ENCODE peak calls at places on chromosome 20, in nine cellular contexts. One of them, this sample, is unnamed.
A peak's percentile ranks its signal among the peaks of the same experiment; 100 is the strongest.

GRCh38 chr20:7090753-7091310 is 323.3 kb downstream of the BMP2 start:
- DNase-seq in GM06990: no peak
- DNase-seq in psoas muscle: no peak
- DNase-seq in sigmoid colon: no peak
- DNase-seq in HFF-Myc: no peak
- DNase-seq in coronary artery: no peak
- DNase-seq in tibial artery: no peak
- DNase-seq in neural progenitor cell: no peak
- DNase-seq in choroid plexus epithelial cell: no peak
- DNase-seq in this sample: no peak

GRCh38 chr20:43563429-43563828 is 4.6 kb downstream of the SGK2 start:
- DNase-seq in GM06990: no peak
- DNase-seq in psoas muscle: no peak
- DNase-seq in sigmoid colon: no peak
- DNase-seq in HFF-Myc: no peak
- DNase-seq in coronary artery: no peak
- DNase-seq in tibial artery: no peak
- DNase-seq in neural progenitor cell: no peak
- DNase-seq in choroid plexus epithelial cell: peak; percentile 62
- DNase-seq in this sample: no peak

GRCh38 chr20:39588148-39588757 is 626.1 kb downstream of the DHX35 start:
- DNase-seq in GM06990: no peak
- DNase-seq in psoas muscle: no peak
- DNase-seq in sigmoid colon: no peak
- DNase-seq in HFF-Myc: no peak
- DNase-seq in coronary artery: no peak
- DNase-seq in tibial artery: no peak
- DNase-seq in neural progenitor cell: no peak
- DNase-seq in choroid plexus epithelial cell: no peak
- DNase-seq in this sample: no peak

GRCh38 chr20:6718660-6719059 is 48.8 kb upstream of the BMP2 start:
- DNase-seq in GM06990: no peak
- DNase-seq in psoas muscle: no peak
- DNase-seq in sigmoid colon: no peak
- DNase-seq in HFF-Myc: no peak
- DNase-seq in coronary artery: no peak
- DNase-seq in tibial artery: no peak
- DNase-seq in neural progenitor cell: no peak
- DNase-seq in choroid plexus epithelial cell: peak; percentile 8
- DNase-seq in this sample: no peak

GRCh38 chr20:38167466-38167850 is 2.4 kb upstream of the TGM2 start:
- DNase-seq in GM06990: no peak
- DNase-seq in psoas muscle: no peak
- DNase-seq in sigmoid colon: peak; percentile 44
- DNase-seq in HFF-Myc: no peak
- DNase-seq in coronary artery: peak; percentile 71
- DNase-seq in tibial artery: peak; percentile 60
- DNase-seq in neural progenitor cell: no peak
- DNase-seq in choroid plexus epithelial cell: no peak
- DNase-seq in this sample: no peak

GRCh38 chr20:61628901-61629300 is 376.8 kb downstream of the CDH4 start:
- DNase-seq in GM06990: no peak
- DNase-seq in psoas muscle: no peak
- DNase-seq in sigmoid colon: no peak
- DNase-seq in HFF-Myc: no peak
- DNase-seq in coronary artery: no peak
- DNase-seq in tibial artery: no peak
- DNase-seq in neural progenitor cell: peak; percentile 51
- DNase-seq in choroid plexus epithelial cell: peak; percentile 18
- DNase-seq in this sample: no peak

GRCh38 chr20:19737025-19737424 is 21.0 kb upstream of the RIN2 start:
- DNase-seq in GM06990: no peak
- DNase-seq in psoas muscle: no peak
- DNase-seq in sigmoid colon: no peak
- DNase-seq in HFF-Myc: no peak
- DNase-seq in coronary artery: peak; percentile 8
- DNase-seq in tibial artery: no peak
- DNase-seq in neural progenitor cell: no peak
- DNase-seq in choroid plexus epithelial cell: peak; percentile 87
- DNase-seq in this sample: peak; percentile 29

GRCh38 chr20:8854566-8854965 is 214.3 kb upstream of the PLCB4 start:
- DNase-seq in GM06990: no peak
- DNase-seq in psoas muscle: peak; percentile 45
- DNase-seq in sigmoid colon: peak; percentile 84
- DNase-seq in HFF-Myc: no peak
- DNase-seq in coronary artery: no peak
- DNase-seq in tibial artery: peak; percentile 67
- DNase-seq in neural progenitor cell: peak; percentile 10
- DNase-seq in choroid plexus epithelial cell: peak; percentile 73
- DNase-seq in this sample: peak; percentile 24

GRCh38 chr20:37243937-37244571 is 17.6 kb downstream of the GHRH start:
- DNase-seq in GM06990: no peak
- DNase-seq in psoas muscle: peak; percentile 47
- DNase-seq in sigmoid colon: peak; percentile 77
- DNase-seq in HFF-Myc: no peak
- DNase-seq in coronary artery: no peak
- DNase-seq in tibial artery: no peak
- DNase-seq in neural progenitor cell: no peak
- DNase-seq in choroid plexus epithelial cell: peak; percentile 20
- DNase-seq in this sample: no peak

GRCh38 chr20:48041078-48041780 is 255.9 kb upstream of the SULF2 start:
- DNase-seq in GM06990: no peak
- DNase-seq in psoas muscle: no peak
- DNase-seq in sigmoid colon: no peak
- DNase-seq in HFF-Myc: no peak
- DNase-seq in coronary artery: peak; percentile 59
- DNase-seq in tibial artery: no peak
- DNase-seq in neural progenitor cell: no peak
- DNase-seq in choroid plexus epithelial cell: no peak
- DNase-seq in this sample: no peak

GRCh38 chr20:41004561-41005360 is 23.9 kb upstream of the TOP1 start:
- DNase-seq in GM06990: no peak
- DNase-seq in psoas muscle: peak; percentile 67
- DNase-seq in sigmoid colon: no peak
- DNase-seq in HFF-Myc: no peak
- DNase-seq in coronary artery: no peak
- DNase-seq in tibial artery: peak; percentile 48
- DNase-seq in neural progenitor cell: no peak
- DNase-seq in choroid plexus epithelial cell: peak; percentile 28
- DNase-seq in this sample: no peak

GRCh38 chr20:22791432-22791831 is 207.1 kb upstream of the FOXA2 start:
- DNase-seq in GM06990: no peak
- DNase-seq in psoas muscle: no peak
- DNase-seq in sigmoid colon: no peak
- DNase-seq in HFF-Myc: no peak
- DNase-seq in coronary artery: no peak
- DNase-seq in tibial artery: no peak
- DNase-seq in neural progenitor cell: no peak
- DNase-seq in choroid plexus epithelial cell: no peak
- DNase-seq in this sample: no peak

GRCh38 chr20:9051508-9051907 is 17.4 kb upstream of the PLCB4 start:
- DNase-seq in GM06990: no peak
- DNase-seq in psoas muscle: no peak
- DNase-seq in sigmoid colon: no peak
- DNase-seq in HFF-Myc: peak; percentile 85
- DNase-seq in coronary artery: no peak
- DNase-seq in tibial artery: no peak
- DNase-seq in neural progenitor cell: no peak
- DNase-seq in choroid plexus epithelial cell: peak; percentile 94
- DNase-seq in this sample: peak; percentile 89

GRCh38 chr20:9220874-9221547 is 152.1 kb downstream of the PLCB4 start:
- DNase-seq in GM06990: no peak
- DNase-seq in psoas muscle: no peak
- DNase-seq in sigmoid colon: no peak
- DNase-seq in HFF-Myc: no peak
- DNase-seq in coronary artery: no peak
- DNase-seq in tibial artery: no peak
- DNase-seq in neural progenitor cell: peak; percentile 28
- DNase-seq in choroid plexus epithelial cell: peak; percentile 74
- DNase-seq in this sample: peak; percentile 80

GRCh38 chr20:17542481-17542880 is 11.3 kb upstream of the BFSP1 start:
- DNase-seq in GM06990: no peak
- DNase-seq in psoas muscle: no peak
- DNase-seq in sigmoid colon: no peak
- DNase-seq in HFF-Myc: no peak
- DNase-seq in coronary artery: no peak
- DNase-seq in tibial artery: no peak
- DNase-seq in neural progenitor cell: no peak
- DNase-seq in choroid plexus epithelial cell: no peak
- DNase-seq in this sample: no peak

GRCh38 chr20:17557675-17558006 is 12.2 kb upstream of the DSTN start:
- DNase-seq in GM06990: no peak
- DNase-seq in psoas muscle: no peak
- DNase-seq in sigmoid colon: no peak
- DNase-seq in HFF-Myc: no peak
- DNase-seq in coronary artery: no peak
- DNase-seq in tibial artery: no peak
- DNase-seq in neural progenitor cell: no peak
- DNase-seq in choroid plexus epithelial cell: peak; percentile 85
- DNase-seq in this sample: no peak

DNA sequence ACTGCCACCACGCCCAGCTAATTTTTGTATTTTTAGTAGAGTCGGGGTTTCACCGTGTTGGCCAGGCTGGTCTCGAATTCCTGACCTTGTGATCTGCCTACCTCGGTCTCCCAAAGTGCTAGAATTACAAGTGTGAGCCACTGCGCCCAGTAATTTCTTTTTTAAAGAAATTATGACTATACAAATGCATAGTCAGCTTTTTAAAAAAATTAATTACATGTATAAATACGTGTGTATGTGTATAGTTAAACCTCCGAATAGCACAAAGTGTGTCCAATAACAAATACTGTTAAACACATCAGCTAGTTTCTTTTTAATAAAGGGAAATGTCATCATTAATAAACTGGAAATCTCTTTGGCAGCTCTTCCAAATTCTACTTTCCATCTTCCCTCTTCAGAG is 135.5 kb upstream of the SALL4 start:
- DNase-seq in GM06990: no peak
- DNase-seq in psoas muscle: no peak
- DNase-seq in sigmoid colon: no peak
- DNase-seq in HFF-Myc: no peak
- DNase-seq in coronary artery: no peak
- DNase-seq in tibial artery: no peak
- DNase-seq in neural progenitor cell: no peak
- DNase-seq in choroid plexus epithelial cell: no peak
- DNase-seq in this sample: no peak
- TF ChIP-seq CTCF in GM06990: no peak
- TF ChIP-seq CTCF in psoas muscle: no peak
- TF ChIP-seq CTCF in sigmoid colon: no peak
- TF ChIP-seq CTCF in HFF-Myc: no peak
- TF ChIP-seq CTCF in coronary artery: no peak
- TF ChIP-seq CTCF in tibial artery: no peak
- TF ChIP-seq CTCF in neural progenitor cell: no peak
- TF ChIP-seq CTCF in choroid plexus epithelial cell: no peak
- TF ChIP-seq CTCF in this sample: no peak

GRCh38 chr20:60135276-60135675 is 177.1 kb downstream of the CDH26 start:
- DNase-seq in GM06990: no peak
- DNase-seq in psoas muscle: no peak
- DNase-seq in sigmoid colon: no peak
- DNase-seq in HFF-Myc: no peak
- DNase-seq in coronary artery: no peak
- DNase-seq in tibial artery: no peak
- DNase-seq in neural progenitor cell: no peak
- DNase-seq in choroid plexus epithelial cell: no peak
- DNase-seq in this sample: no peak

GRCh38 chr20:60139663-60140446 is 181.6 kb downstream of the CDH26 start:
- DNase-seq in GM06990: no peak
- DNase-seq in psoas muscle: no peak
- DNase-seq in sigmoid colon: no peak
- DNase-seq in HFF-Myc: no peak
- DNase-seq in coronary artery: no peak
- DNase-seq in tibial artery: no peak
- DNase-seq in neural progenitor cell: no peak
- DNase-seq in choroid plexus epithelial cell: peak; percentile 3
- DNase-seq in this sample: no peak

GRCh38 chr20:60138263-60139127 is 180.3 kb downstream of the CDH26 start:
- DNase-seq in GM06990: peak; percentile 55
- DNase-seq in psoas muscle: peak; percentile 43
- DNase-seq in sigmoid colon: no peak
- DNase-seq in HFF-Myc: no peak
- DNase-seq in coronary artery: no peak
- DNase-seq in tibial artery: no peak
- DNase-seq in neural progenitor cell: no peak
- DNase-seq in choroid plexus epithelial cell: peak; percentile 32
- DNase-seq in this sample: peak; percentile 24

GRCh38 chr20:60136640-60137411 is 178.6 kb downstream of the CDH26 start:
- DNase-seq in GM06990: no peak
- DNase-seq in psoas muscle: no peak
- DNase-seq in sigmoid colon: no peak
- DNase-seq in HFF-Myc: no peak
- DNase-seq in coronary artery: no peak
- DNase-seq in tibial artery: no peak
- DNase-seq in neural progenitor cell: no peak
- DNase-seq in choroid plexus epithelial cell: no peak
- DNase-seq in this sample: no peak

GRCh38 chr20:60137657-60138245 is 179.5 kb downstream of the CDH26 start:
- DNase-seq in GM06990: peak; percentile 13
- DNase-seq in psoas muscle: peak; percentile 29
- DNase-seq in sigmoid colon: no peak
- DNase-seq in HFF-Myc: no peak
- DNase-seq in coronary artery: no peak
- DNase-seq in tibial artery: no peak
- DNase-seq in neural progenitor cell: peak; percentile 46
- DNase-seq in choroid plexus epithelial cell: peak; percentile 2
- DNase-seq in this sample: no peak
- H3K4me3 ChIP-seq in GM06990: no peak overlapping the region
- H3K4me3 ChIP-seq in psoas muscle: peak overlapping the region; percentile 64
- H3K4me3 ChIP-seq in sigmoid colon: peak overlapping the region; percentile 32
- H3K4me3 ChIP-seq in HFF-Myc: peak overlapping the region; percentile 30
- H3K4me3 ChIP-seq in coronary artery: peak overlapping the region; percentile 60
- H3K4me3 ChIP-seq in tibial artery: peak overlapping the region; percentile 43
- H3K4me3 ChIP-seq in neural progenitor cell: no peak overlapping the region
- H3K4me3 ChIP-seq in choroid plexus epithelial cell: no peak overlapping the region
- H3K4me3 ChIP-seq in this sample: peak overlapping the region; percentile 58

DNA sequence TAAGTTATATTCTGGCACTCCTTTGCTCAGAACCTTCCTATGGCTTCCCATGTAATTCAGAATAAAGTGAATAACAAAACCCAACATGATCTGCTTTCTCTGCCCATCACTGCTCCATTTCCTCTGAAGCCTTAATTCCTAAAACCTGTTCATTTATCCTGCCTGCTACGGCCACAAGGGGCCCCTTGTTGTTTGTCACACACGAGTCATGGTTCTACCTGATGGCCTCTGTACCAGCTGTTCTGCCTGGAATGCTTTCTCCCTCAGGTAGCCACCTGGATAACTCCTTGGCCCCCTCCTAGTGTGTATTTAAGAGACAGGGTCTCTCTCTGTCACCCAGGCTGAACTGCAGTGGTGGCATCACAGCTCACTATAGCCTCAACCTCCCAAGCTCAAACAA is 26.8 kb downstream of the ERGIC3 start:
- DNase-seq in GM06990: no peak
- DNase-seq in psoas muscle: no peak
- DNase-seq in sigmoid colon: no peak
- DNase-seq in HFF-Myc: no peak
- DNase-seq in coronary artery: no peak
- DNase-seq in tibial artery: no peak
- DNase-seq in neural progenitor cell: peak; percentile 21
- DNase-seq in choroid plexus epithelial cell: no peak
- DNase-seq in this sample: no peak
- TF ChIP-seq CTCF in GM06990: peak; percentile 33
- TF ChIP-seq CTCF in psoas muscle: no peak
- TF ChIP-seq CTCF in sigmoid colon: no peak
- TF ChIP-seq CTCF in HFF-Myc: peak; percentile 27
- TF ChIP-seq CTCF in coronary artery: no peak
- TF ChIP-seq CTCF in tibial artery: no peak
- TF ChIP-seq CTCF in neural progenitor cell: peak; percentile 41
- TF ChIP-seq CTCF in choroid plexus epithelial cell: peak; percentile 33
- TF ChIP-seq CTCF in this sample: peak; percentile 13

GRCh38 chr20:5077761-5078387 is 41.9 kb downstream of the PCNA start:
- DNase-seq in GM06990: no peak
- DNase-seq in psoas muscle: no peak
- DNase-seq in sigmoid colon: no peak
- DNase-seq in HFF-Myc: no peak
- DNase-seq in coronary artery: no peak
- DNase-seq in tibial artery: peak; percentile 15
- DNase-seq in neural progenitor cell: no peak
- DNase-seq in choroid plexus epithelial cell: no peak
- DNase-seq in this sample: no peak
- H3K4me3 ChIP-seq in GM06990: no peak overlapping the region
- H3K4me3 ChIP-seq in psoas muscle: peak overlapping the region; percentile 24
- H3K4me3 ChIP-seq in sigmoid colon: peak overlapping the region; percentile 35
- H3K4me3 ChIP-seq in HFF-Myc: no peak overlapping the region
- H3K4me3 ChIP-seq in coronary artery: peak overlapping the region; percentile 47
- H3K4me3 ChIP-seq in tibial artery: peak overlapping the region; percentile 35
- H3K4me3 ChIP-seq in neural progenitor cell: no peak overlapping the region
- H3K4me3 ChIP-seq in choroid plexus epithelial cell: no peak overlapping the region
- H3K4me3 ChIP-seq in this sample: no peak overlapping the region

This sample was measured in AG09309.